ENCODE peak calls at places on chromosome 7, in seven cellular contexts. One of them, this sample, is unnamed.
A peak's percentile ranks its signal among the peaks of the same experiment; 100 is the strongest.

GRCh38 chr7:137882261-137882668 is 35.5 kb upstream of the DGKI start:
- DNase-seq in GM23248: peak; percentile 99
- DNase-seq in neural progenitor cell: no peak
- DNase-seq in heart left ventricle: no peak
- DNase-seq in CD4-positive, CD25-positive, alpha-beta regulatory T cell: no peak
- DNase-seq in CD8-positive, alpha-beta T cell: no peak
- DNase-seq in right lobe of liver: no peak
- DNase-seq in this sample: no peak

GRCh38 chr7:45684910-45685618 is 110.9 kb downstream of the ADCY1 start:
- DNase-seq in GM23248: no peak
- DNase-seq in neural progenitor cell: no peak
- DNase-seq in heart left ventricle: peak; percentile 23
- DNase-seq in CD4-positive, CD25-positive, alpha-beta regulatory T cell: no peak
- DNase-seq in CD8-positive, alpha-beta T cell: no peak
- DNase-seq in right lobe of liver: peak; percentile 16
- DNase-seq in this sample: no peak

GRCh38 chr7:89308535-89308934 is 513.0 kb upstream of the TEX47 start:
- DNase-seq in GM23248: no peak
- DNase-seq in neural progenitor cell: no peak
- DNase-seq in heart left ventricle: no peak
- DNase-seq in CD4-positive, CD25-positive, alpha-beta regulatory T cell: no peak
- DNase-seq in CD8-positive, alpha-beta T cell: no peak
- DNase-seq in right lobe of liver: no peak
- DNase-seq in this sample: no peak

GRCh38 chr7:49822862-49823261 is 49.4 kb downstream of the VWC2 start:
- DNase-seq in GM23248: no peak
- DNase-seq in neural progenitor cell: no peak
- DNase-seq in heart left ventricle: no peak
- DNase-seq in CD4-positive, CD25-positive, alpha-beta regulatory T cell: no peak
- DNase-seq in CD8-positive, alpha-beta T cell: no peak
- DNase-seq in right lobe of liver: no peak
- DNase-seq in this sample: no peak

GRCh38 chr7:151387161-151388006 is 22.5 kb downstream of the WDR86 start:
- DNase-seq in GM23248: no peak
- DNase-seq in neural progenitor cell: no peak
- DNase-seq in heart left ventricle: no peak
- DNase-seq in CD4-positive, CD25-positive, alpha-beta regulatory T cell: no peak
- DNase-seq in CD8-positive, alpha-beta T cell: no peak
- DNase-seq in right lobe of liver: no peak
- DNase-seq in this sample: no peak

GRCh38 chr7:101874028-101874427 is 56.6 kb downstream of the CUX1 start:
- DNase-seq in GM23248: peak; percentile 17
- DNase-seq in neural progenitor cell: peak; percentile 35
- DNase-seq in heart left ventricle: no peak
- DNase-seq in CD4-positive, CD25-positive, alpha-beta regulatory T cell: no peak
- DNase-seq in CD8-positive, alpha-beta T cell: no peak
- DNase-seq in right lobe of liver: no peak
- DNase-seq in this sample: no peak

GRCh38 chr7:23759556-23760391 is 49.8 kb downstream of the STK31 start:
- DNase-seq in GM23248: no peak
- DNase-seq in neural progenitor cell: no peak
- DNase-seq in heart left ventricle: no peak
- DNase-seq in CD4-positive, CD25-positive, alpha-beta regulatory T cell: no peak
- DNase-seq in CD8-positive, alpha-beta T cell: no peak
- DNase-seq in right lobe of liver: no peak
- DNase-seq in this sample: no peak

GRCh38 chr7:1659696-1660095 is 10.4 kb upstream of the ELFN1 start:
- DNase-seq in GM23248: peak; percentile 98
- DNase-seq in neural progenitor cell: no peak
- DNase-seq in heart left ventricle: no peak
- DNase-seq in CD4-positive, CD25-positive, alpha-beta regulatory T cell: no peak
- DNase-seq in CD8-positive, alpha-beta T cell: no peak
- DNase-seq in right lobe of liver: no peak
- DNase-seq in this sample: no peak

GRCh38 chr7:133854739-133855138 is 272.4 kb upstream of the LRGUK start:
- DNase-seq in GM23248: peak; percentile 68
- DNase-seq in neural progenitor cell: peak; percentile 18
- DNase-seq in heart left ventricle: no peak
- DNase-seq in CD4-positive, CD25-positive, alpha-beta regulatory T cell: no peak
- DNase-seq in CD8-positive, alpha-beta T cell: no peak
- DNase-seq in right lobe of liver: no peak
- DNase-seq in this sample: no peak

GRCh38 chr7:131028293-131028692 is 294.3 kb upstream of the KLF14 start:
- DNase-seq in GM23248: no peak
- DNase-seq in neural progenitor cell: no peak
- DNase-seq in heart left ventricle: no peak
- DNase-seq in CD4-positive, CD25-positive, alpha-beta regulatory T cell: no peak
- DNase-seq in CD8-positive, alpha-beta T cell: no peak
- DNase-seq in right lobe of liver: no peak
- DNase-seq in this sample: no peak

GRCh38 chr7:39085590-39086049 is 107.9 kb downstream of the POU6F2 start:
- DNase-seq in GM23248: peak; percentile 8
- DNase-seq in neural progenitor cell: peak; percentile 77
- DNase-seq in heart left ventricle: no peak
- DNase-seq in CD4-positive, CD25-positive, alpha-beta regulatory T cell: no peak
- DNase-seq in CD8-positive, alpha-beta T cell: no peak
- DNase-seq in right lobe of liver: no peak
- DNase-seq in this sample: no peak

GRCh38 chr7:30166155-30166840 is 31.5 kb downstream of the MTURN start:
- DNase-seq in GM23248: peak; percentile 32
- DNase-seq in neural progenitor cell: no peak
- DNase-seq in heart left ventricle: no peak
- DNase-seq in CD4-positive, CD25-positive, alpha-beta regulatory T cell: no peak
- DNase-seq in CD8-positive, alpha-beta T cell: no peak
- DNase-seq in right lobe of liver: no peak
- DNase-seq in this sample: no peak

GRCh38 chr7:728602-729001 is 1.5 kb upstream of the PRKAR1B start:
- DNase-seq in GM23248: no peak
- DNase-seq in neural progenitor cell: no peak
- DNase-seq in heart left ventricle: no peak
- DNase-seq in CD4-positive, CD25-positive, alpha-beta regulatory T cell: no peak
- DNase-seq in CD8-positive, alpha-beta T cell: no peak
- DNase-seq in right lobe of liver: no peak
- DNase-seq in this sample: no peak

GRCh38 chr7:106462365-106462859 is 177.6 kb upstream of the NAMPT start:
- DNase-seq in GM23248: peak; percentile 56
- DNase-seq in neural progenitor cell: peak; percentile 11
- DNase-seq in heart left ventricle: no peak
- DNase-seq in CD4-positive, CD25-positive, alpha-beta regulatory T cell: no peak
- DNase-seq in CD8-positive, alpha-beta T cell: no peak
- DNase-seq in right lobe of liver: no peak
- DNase-seq in this sample: no peak

GRCh38 chr7:50379082-50379481 is 71.1 kb downstream of the FIGNL1 start:
- DNase-seq in GM23248: no peak
- DNase-seq in neural progenitor cell: peak; percentile 34
- DNase-seq in heart left ventricle: no peak
- DNase-seq in CD4-positive, CD25-positive, alpha-beta regulatory T cell: no peak
- DNase-seq in CD8-positive, alpha-beta T cell: no peak
- DNase-seq in right lobe of liver: no peak
- DNase-seq in this sample: no peak

GRCh38 chr7:127629268-127629854 is 11.4 kb upstream of the PAX4 start:
- DNase-seq in GM23248: no peak
- DNase-seq in neural progenitor cell: peak; percentile 65
- DNase-seq in heart left ventricle: no peak
- DNase-seq in CD4-positive, CD25-positive, alpha-beta regulatory T cell: no peak
- DNase-seq in CD8-positive, alpha-beta T cell: peak; percentile 36
- DNase-seq in right lobe of liver: no peak
- DNase-seq in this sample: no peak

GRCh38 chr7:92135100-92135429 is 788 bp upstream of the CYP51A1 start:
- DNase-seq in GM23248: peak; percentile 55
- DNase-seq in neural progenitor cell: peak; percentile 59
- DNase-seq in heart left ventricle: no peak
- DNase-seq in CD4-positive, CD25-positive, alpha-beta regulatory T cell: no peak
- DNase-seq in CD8-positive, alpha-beta T cell: no peak
- DNase-seq in right lobe of liver: peak; percentile 46
- DNase-seq in this sample: no peak

GRCh38 chr7:39621261-39621660 is 2.1 kb upstream of the RALA start:
- DNase-seq in GM23248: peak; percentile 95
- DNase-seq in neural progenitor cell: no peak
- DNase-seq in heart left ventricle: no peak
- DNase-seq in CD4-positive, CD25-positive, alpha-beta regulatory T cell: no peak
- DNase-seq in CD8-positive, alpha-beta T cell: no peak
- DNase-seq in right lobe of liver: no peak
- DNase-seq in this sample: no peak

GRCh38 chr7:20219446-20220292 is 2.5 kb upstream of the MACC1 start:
- DNase-seq in GM23248: peak; percentile 71
- DNase-seq in neural progenitor cell: no peak
- DNase-seq in heart left ventricle: peak; percentile 74
- DNase-seq in CD4-positive, CD25-positive, alpha-beta regulatory T cell: no peak
- DNase-seq in CD8-positive, alpha-beta T cell: peak; percentile 6
- DNase-seq in right lobe of liver: peak; percentile 56
- DNase-seq in this sample: peak; percentile 48

GRCh38 chr7:20220293-20220755 is 3.1 kb upstream of the MACC1 start:
- DNase-seq in GM23248: no peak
- DNase-seq in neural progenitor cell: no peak
- DNase-seq in heart left ventricle: no peak
- DNase-seq in CD4-positive, CD25-positive, alpha-beta regulatory T cell: no peak
- DNase-seq in CD8-positive, alpha-beta T cell: no peak
- DNase-seq in right lobe of liver: no peak
- DNase-seq in this sample: no peak

GRCh38 chr7:20218261-20218660 is 1.1 kb upstream of the MACC1 start:
- DNase-seq in GM23248: no peak
- DNase-seq in neural progenitor cell: no peak
- DNase-seq in heart left ventricle: no peak
- DNase-seq in CD4-positive, CD25-positive, alpha-beta regulatory T cell: no peak
- DNase-seq in CD8-positive, alpha-beta T cell: no peak
- DNase-seq in right lobe of liver: no peak
- DNase-seq in this sample: no peak

GRCh38 chr7:20217193-20217948 is at the start of gene MACC1:
- DNase-seq in GM23248: no peak
- DNase-seq in neural progenitor cell: peak; percentile 71
- DNase-seq in heart left ventricle: peak; percentile 8
- DNase-seq in CD4-positive, CD25-positive, alpha-beta regulatory T cell: peak; percentile 2
- DNase-seq in CD8-positive, alpha-beta T cell: peak; percentile 11
- DNase-seq in right lobe of liver: no peak
- DNase-seq in this sample: peak; percentile 30

DNA sequence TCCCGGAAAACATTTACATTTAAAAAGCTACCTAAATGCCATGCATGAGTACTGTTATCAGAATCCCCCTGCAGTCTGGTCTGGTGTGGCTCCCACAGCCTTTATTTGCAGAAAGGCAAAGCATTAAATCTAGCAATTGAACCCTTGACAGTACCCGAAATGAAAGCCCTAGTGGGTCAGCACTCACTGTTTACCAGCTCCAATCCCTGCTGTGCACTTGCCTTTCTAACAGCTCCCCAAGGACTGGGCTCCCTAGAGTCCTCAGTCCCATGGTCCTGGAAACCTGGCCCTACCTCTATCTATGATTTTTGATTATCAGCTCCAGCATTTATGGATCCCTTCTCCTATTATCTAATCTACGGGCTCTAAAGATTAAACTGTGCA is 1.9 kb upstream of the MACC1 start:
- DNase-seq in GM23248: no peak
- DNase-seq in neural progenitor cell: no peak
- DNase-seq in heart left ventricle: no peak
- DNase-seq in CD4-positive, CD25-positive, alpha-beta regulatory T cell: no peak
- DNase-seq in CD8-positive, alpha-beta T cell: no peak
- DNase-seq in right lobe of liver: no peak
- DNase-seq in this sample: no peak
- H3K4me1 ChIP-seq in GM23248: peaks cover 53% of the 10 kb centered on the region
- H3K4me1 ChIP-seq in neural progenitor cell: peaks cover 8% of the 10 kb centered on the region
- H3K4me1 ChIP-seq in heart left ventricle: no peaks in the 10 kb centered on the region
- H3K4me1 ChIP-seq in CD4-positive, CD25-positive, alpha-beta regulatory T cell: no peaks in the 10 kb centered on the region
- H3K4me1 ChIP-seq in CD8-positive, alpha-beta T cell: no peaks in the 10 kb centered on the region
- H3K4me1 ChIP-seq in right lobe of liver: no peaks in the 10 kb centered on the region
- H3K4me1 ChIP-seq in this sample: peaks cover 40% of the 10 kb centered on the region

GRCh38 chr7:3733541-3734140 is 432.6 kb downstream of the SDK1 start:
- DNase-seq in GM23248: no peak
- DNase-seq in neural progenitor cell: no peak
- DNase-seq in heart left ventricle: no peak
- DNase-seq in CD4-positive, CD25-positive, alpha-beta regulatory T cell: no peak
- DNase-seq in CD8-positive, alpha-beta T cell: no peak
- DNase-seq in right lobe of liver: no peak
- DNase-seq in this sample: no peak
- H3K27ac ChIP-seq in GM23248: no peak overlapping the region
- H3K27ac ChIP-seq in neural progenitor cell: no peak overlapping the region
- H3K27ac ChIP-seq in heart left ventricle: no peak overlapping the region
- H3K27ac ChIP-seq in CD4-positive, CD25-positive, alpha-beta regulatory T cell: no peak overlapping the region
- H3K27ac ChIP-seq in CD8-positive, alpha-beta T cell: no peak overlapping the region
- H3K27ac ChIP-seq in right lobe of liver: no peak overlapping the region
- H3K27ac ChIP-seq in this sample: peak overlapping the region; percentile 21

GRCh38 chr7:5692845-5693278 is 88.6 kb downstream of the RNF216 start:
- DNase-seq in GM23248: peak; percentile 85
- DNase-seq in neural progenitor cell: no peak
- DNase-seq in heart left ventricle: no peak
- DNase-seq in CD4-positive, CD25-positive, alpha-beta regulatory T cell: no peak
- DNase-seq in CD8-positive, alpha-beta T cell: no peak
- DNase-seq in right lobe of liver: no peak
- DNase-seq in this sample: no peak

GRCh38 chr7:5689716-5690115 is 91.7 kb downstream of the RNF216 start:
- DNase-seq in GM23248: peak; percentile 38
- DNase-seq in neural progenitor cell: no peak
- DNase-seq in heart left ventricle: no peak
- DNase-seq in CD4-positive, CD25-positive, alpha-beta regulatory T cell: no peak
- DNase-seq in CD8-positive, alpha-beta T cell: no peak
- DNase-seq in right lobe of liver: no peak
- DNase-seq in this sample: no peak

GRCh38 chr7:5692112-5692844 is 89.2 kb downstream of the RNF216 start:
- DNase-seq in GM23248: peak; percentile 99
- DNase-seq in neural progenitor cell: no peak
- DNase-seq in heart left ventricle: peak; percentile 89
- DNase-seq in CD4-positive, CD25-positive, alpha-beta regulatory T cell: no peak
- DNase-seq in CD8-positive, alpha-beta T cell: no peak
- DNase-seq in right lobe of liver: no peak
- DNase-seq in this sample: no peak

GRCh38 chr7:5690931-5691461 is 90.5 kb downstream of the RNF216 start:
- DNase-seq in GM23248: peak; percentile 51
- DNase-seq in neural progenitor cell: no peak
- DNase-seq in heart left ventricle: peak; percentile 62
- DNase-seq in CD4-positive, CD25-positive, alpha-beta regulatory T cell: no peak
- DNase-seq in CD8-positive, alpha-beta T cell: no peak
- DNase-seq in right lobe of liver: no peak
- DNase-seq in this sample: no peak

GRCh38 chr7:5691536-5692090 is 89.8 kb downstream of the RNF216 start:
- DNase-seq in GM23248: peak; percentile 37
- DNase-seq in neural progenitor cell: no peak
- DNase-seq in heart left ventricle: no peak
- DNase-seq in CD4-positive, CD25-positive, alpha-beta regulatory T cell: no peak
- DNase-seq in CD8-positive, alpha-beta T cell: no peak
- DNase-seq in right lobe of liver: no peak
- DNase-seq in this sample: no peak
- H3K9me3 ChIP-seq in GM23248: no peaks in the 10 kb centered on the region
- H3K9me3 ChIP-seq in neural progenitor cell: no peaks in the 10 kb centered on the region
- H3K9me3 ChIP-seq in heart left ventricle: no peaks in the 10 kb centered on the region
- H3K9me3 ChIP-seq in CD4-positive, CD25-positive, alpha-beta regulatory T cell: no peaks in the 10 kb centered on the region
- H3K9me3 ChIP-seq in CD8-positive, alpha-beta T cell: no peaks in the 10 kb centered on the region
- H3K9me3 ChIP-seq in right lobe of liver: no peaks in the 10 kb centered on the region
- H3K9me3 ChIP-seq in this sample: no peaks in the 10 kb centered on the region

DNA sequence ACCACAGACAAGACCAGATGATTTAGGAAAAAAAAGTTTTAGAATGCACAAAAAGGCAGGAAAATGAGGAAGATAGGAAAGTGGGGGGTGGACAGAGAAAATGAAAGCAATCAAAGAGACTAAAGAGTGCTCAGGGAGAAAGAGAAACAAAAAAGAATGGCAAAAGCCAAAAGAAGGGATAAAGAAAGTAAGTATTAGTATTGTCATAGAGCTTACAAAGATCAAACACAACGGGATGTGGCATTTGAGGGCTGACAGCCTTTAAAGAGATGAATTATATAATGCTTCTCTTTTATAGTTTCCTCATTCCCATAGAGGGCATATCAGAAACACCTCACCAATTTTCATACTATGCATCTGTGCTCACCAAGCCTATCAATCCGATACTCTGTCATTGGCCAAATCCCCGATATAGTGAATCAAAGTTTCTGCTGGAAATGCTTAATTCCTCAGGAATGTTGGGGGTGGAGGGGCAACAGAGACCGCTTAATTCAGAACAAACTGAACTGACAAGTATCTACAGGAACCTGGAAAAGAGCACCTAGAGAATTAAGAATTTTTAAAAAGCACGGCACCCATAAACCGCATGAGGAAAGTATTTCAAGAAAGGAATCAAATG is 2.7 kb downstream of the COG5 start:
- DNase-seq in GM23248: no peak
- DNase-seq in neural progenitor cell: no peak
- DNase-seq in heart left ventricle: no peak
- DNase-seq in CD4-positive, CD25-positive, alpha-beta regulatory T cell: no peak
- DNase-seq in CD8-positive, alpha-beta T cell: no peak
- DNase-seq in right lobe of liver: no peak
- DNase-seq in this sample: no peak
- H3K4me1 ChIP-seq in GM23248: peaks cover 38% of the 10 kb centered on the region
- H3K4me1 ChIP-seq in neural progenitor cell: peaks cover 16% of the 10 kb centered on the region
- H3K4me1 ChIP-seq in heart left ventricle: peaks cover 9% of the 10 kb centered on the region
- H3K4me1 ChIP-seq in CD4-positive, CD25-positive, alpha-beta regulatory T cell: peaks cover 46% of the 10 kb centered on the region
- H3K4me1 ChIP-seq in CD8-positive, alpha-beta T cell: peaks cover 46% of the 10 kb centered on the region
- H3K4me1 ChIP-seq in right lobe of liver: peaks cover 14% of the 10 kb centered on the region
- H3K4me1 ChIP-seq in this sample: peaks cover 5% of the 10 kb centered on the region